ENCODE peak calls at places on chromosomes 3 and 15, in six cellular contexts. One of them, this sample, is unnamed.

GRCh38 chr3:33889394-33890039 is 91.1 kb downstream of the PDCD6IP start:
- DNase-seq in LHCN-M2: no peak
- DNase-seq in HTR-8/SVneo: no peak
- DNase-seq in HuH-7: no peak
- DNase-seq in HEK293T: no peak
- DNase-seq in Right ventricle myocardium superior: no peak
- DNase-seq in this sample: no peak

GRCh38 chr3:66195347-66195783 is 25.4 kb upstream of the SLC25A26 start:
- DNase-seq in Right ventricle myocardium superior: peak; percentile 70
- DNase-seq in LHCN-M2: peak; percentile 70
- DNase-seq in HTR-8/SVneo: no peak
- DNase-seq in HEK293T: no peak
- DNase-seq in HuH-7: no peak
- DNase-seq in this sample: no peak

GRCh38 chr15:77042955-77043920 is 27.7 kb downstream of the TSPAN3 start:
- DNase-seq in HEK293T: no peak
- DNase-seq in LHCN-M2: no peak
- DNase-seq in Right ventricle myocardium superior: peak; percentile 24
- DNase-seq in HTR-8/SVneo: no peak
- DNase-seq in HuH-7: no peak
- DNase-seq in this sample: no peak

GRCh38 chr3:72050771-72051170 is 265.8 kb upstream of the PROK2 start:
- DNase-seq in HuH-7: no peak
- DNase-seq in Right ventricle myocardium superior: no peak
- DNase-seq in LHCN-M2: no peak
- DNase-seq in HTR-8/SVneo: no peak
- DNase-seq in HEK293T: no peak
- DNase-seq in this sample: no peak

GRCh38 chr3:178120367-178120766 is 415.9 kb upstream of the KCNMB2 start:
- DNase-seq in Right ventricle myocardium superior: no peak
- DNase-seq in HuH-7: no peak
- DNase-seq in HEK293T: no peak
- DNase-seq in HTR-8/SVneo: no peak
- DNase-seq in LHCN-M2: no peak
- DNase-seq in this sample: no peak

GRCh38 chr3:99586680-99587079 is 51.7 kb upstream of the COL8A1 start:
- DNase-seq in HEK293T: no peak
- DNase-seq in LHCN-M2: peak; percentile 78
- DNase-seq in Right ventricle myocardium superior: no peak
- DNase-seq in HuH-7: no peak
- DNase-seq in HTR-8/SVneo: no peak
- DNase-seq in this sample: no peak

GRCh38 chr15:36622247-36622795 is 42.9 kb downstream of the CDIN1 start:
- DNase-seq in Right ventricle myocardium superior: no peak
- DNase-seq in HTR-8/SVneo: no peak
- DNase-seq in HEK293T: no peak
- DNase-seq in HuH-7: no peak
- DNase-seq in LHCN-M2: peak; percentile 29
- DNase-seq in this sample: no peak

GRCh38 chr3:157921271-157921670 is 184.9 kb downstream of the SHOX2 start:
- DNase-seq in HTR-8/SVneo: no peak
- DNase-seq in Right ventricle myocardium superior: no peak
- DNase-seq in LHCN-M2: no peak
- DNase-seq in HEK293T: no peak
- DNase-seq in HuH-7: no peak
- DNase-seq in this sample: no peak

GRCh38 chr3:16513141-16514020 is at the start of gene RFTN1:
- DNase-seq in Right ventricle myocardium superior: peak; percentile 80
- DNase-seq in LHCN-M2: peak; percentile 61
- DNase-seq in HuH-7: no peak
- DNase-seq in HTR-8/SVneo: peak; percentile 63
- DNase-seq in HEK293T: peak; percentile 51
- DNase-seq in this sample: peak; percentile 95

GRCh38 chr3:5678844-5679243 is 491.3 kb downstream of the EDEM1 start:
- DNase-seq in Right ventricle myocardium superior: no peak
- DNase-seq in HEK293T: no peak
- DNase-seq in LHCN-M2: no peak
- DNase-seq in HTR-8/SVneo: no peak
- DNase-seq in HuH-7: no peak
- DNase-seq in this sample: no peak

GRCh38 chr3:107082527-107082926 is 294.7 kb upstream of the CCDC54 start:
- DNase-seq in HuH-7: no peak
- DNase-seq in HEK293T: no peak
- DNase-seq in Right ventricle myocardium superior: no peak
- DNase-seq in HTR-8/SVneo: no peak
- DNase-seq in LHCN-M2: no peak
- DNase-seq in this sample: no peak

GRCh38 chr15:75200391-75200764 is 1.3 kb upstream of the C15orf39 start:
- DNase-seq in HuH-7: no peak
- DNase-seq in Right ventricle myocardium superior: no peak
- DNase-seq in LHCN-M2: no peak
- DNase-seq in HEK293T: no peak
- DNase-seq in HTR-8/SVneo: no peak
- DNase-seq in this sample: no peak

GRCh38 chr3:25889132-25889917 is 99.4 kb downstream of the OXSM start:
- DNase-seq in HEK293T: no peak
- DNase-seq in HTR-8/SVneo: no peak
- DNase-seq in HuH-7: no peak
- DNase-seq in LHCN-M2: no peak
- DNase-seq in Right ventricle myocardium superior: no peak
- DNase-seq in this sample: no peak

GRCh38 chr3:164452707-164453106 is 625.6 kb downstream of the SI start:
- DNase-seq in LHCN-M2: no peak
- DNase-seq in HuH-7: no peak
- DNase-seq in Right ventricle myocardium superior: no peak
- DNase-seq in HTR-8/SVneo: no peak
- DNase-seq in HEK293T: no peak
- DNase-seq in this sample: no peak

GRCh38 chr3:105616374-105616915 is 249.7 kb downstream of the ALCAM start:
- DNase-seq in Right ventricle myocardium superior: no peak
- DNase-seq in LHCN-M2: no peak
- DNase-seq in HuH-7: no peak
- DNase-seq in HEK293T: no peak
- DNase-seq in HTR-8/SVneo: no peak
- DNase-seq in this sample: no peak

GRCh38 chr3:195863121-195864061 is 45.0 kb downstream of the TNK2 start:
- DNase-seq in Right ventricle myocardium superior: peak; percentile 95
- DNase-seq in HuH-7: peak; percentile 93
- DNase-seq in HTR-8/SVneo: peak; percentile 79
- DNase-seq in HEK293T: peak; percentile 72
- DNase-seq in LHCN-M2: peak; percentile 83
- DNase-seq in this sample: peak; percentile 92

This sample was measured in upper lobe of left lung.